ENCODE peak calls at places on chromosomes 12 and 14, in five cellular contexts. R is IMR-90, Q is GM12878, B is K562, L is SK-N-SH. M is an unnamed sample.

GRCh38 chr12:98198261-98198982 is 317.0 kb upstream of the TMPO start:
- DNase-seq in R (no peak), B (no peak), L (no peak), Q (no peak), M (no peak)

GRCh38 chr12:115398311-115398781 is 714.4 kb upstream of the TBX3 start:
- DNase-seq in R (no peak), B (no peak), Q (no peak), L (peak), M (peak)

GRCh38 chr12:6337958-6338406 is 3.9 kb downstream of the TNFRSF1A start:
- DNase-seq in Q (no peak), B (no peak), L (no peak), R (no peak), M (peak)

GRCh38 chr12:98149270-98149669 is 366.1 kb upstream of the TMPO start:
- DNase-seq in B (no peak), L (no peak), Q (peak), R (no peak), M (no peak)

GRCh38 chr12:50066402-50066801 is 9.0 kb downstream of the ASIC1 start:
- DNase-seq in Q (no peak), B (no peak), R (peak), L (no peak), M (peak)

GRCh38 chr12:121578230-121579189 is 2.3 kb downstream of the KDM2B start:
- DNase-seq in Q (no peak), B (no peak), R (peak), L (peak), M (no peak)

GRCh38 chr12:57103856-57104255 is 7.3 kb downstream of the STAT6 start:
- DNase-seq in Q (no peak), R (no peak), L (no peak), B (no peak), M (no peak)

GRCh38 chr12:101707131-101707782 is 9.8 kb downstream of the CHPT1 start:
- DNase-seq in R (peak), L (no peak), B (peak), Q (no peak), M (no peak)

GRCh38 chr12:64390275-64390851 is at the start of gene C12orf56:
- DNase-seq in R (no peak), Q (no peak), L (no peak), B (no peak), M (peak)

GRCh38 chr12:121536058-121536928 is 44.5 kb downstream of the KDM2B start:
- DNase-seq in L (peak), Q (no peak), R (peak), B (peak), M (peak)

GRCh38 chr14:95993768-95994592 is 45.2 kb upstream of the C14orf132 start:
- DNase-seq in B (peak), L (peak), Q (peak), R (peak), M (peak)

GRCh38 chr14:21496453-21496852 is 14.7 kb downstream of the METTL3 start:
- DNase-seq in Q (no peak), B (no peak), R (peak), L (no peak), M (no peak)

GRCh38 chr12:82740129-82741000 is 53.7 kb downstream of the TMTC2 start:
- DNase-seq in R (peak), L (no peak), B (no peak), Q (no peak), M (peak)

GRCh38 chr12:132133952-132134652 is 10.0 kb downstream of the DDX51 start:
- DNase-seq in B (peak), L (no peak), Q (no peak), R (no peak), M (peak)

GRCh38 chr14:55514819-55515470 is 65.1 kb upstream of the KTN1 start:
- DNase-seq in R (peak), B (no peak), Q (no peak), L (no peak), M (no peak)

GRCh38 chr12:132384916-132385315 is 55.5 kb upstream of the GALNT9 start:
- DNase-seq in R (no peak), Q (no peak), L (no peak), B (no peak), M (no peak)

GRCh38 chr14:32633930-32634329 is 304.7 kb upstream of the NPAS3 start:
- DNase-seq in L (no peak), B (no peak), R (no peak), Q (no peak), M (no peak)
- TF ChIP-seq RCOR1 in L (no peak), B (no peak), R (no peak), Q (no peak), M (no peak)

GRCh38 chr14:37652042-37652441 is 56.6 kb downstream of the TTC6 start:
- DNase-seq in B (no peak), R (no peak), Q (no peak), L (no peak), M (no peak)

GRCh38 chr14:37655418-37655817 is 60.0 kb downstream of the TTC6 start:
- DNase-seq in B (peak), Q (no peak), L (no peak), R (peak), M (no peak)

GRCh38 chr14:37650356-37651037 is 55.1 kb downstream of the TTC6 start:
- DNase-seq in B (no peak), Q (no peak), L (no peak), R (peak), M (no peak)
- TF ChIP-seq RCOR1 in B (no peak), Q (no peak), L (no peak), R (no peak), M (no peak)

GRCh38 chr14:104502060-104502459 is 77.5 kb upstream of the C14orf180 start:
- DNase-seq in Q (no peak), R (no peak), L (no peak), B (no peak), M (no peak)

GRCh38 chr14:104503691-104504090 is 75.9 kb upstream of the C14orf180 start:
- DNase-seq in R (no peak), B (no peak), L (no peak), Q (no peak), M (no peak)

GRCh38 chr14:104504172-104504735 is 75.3 kb upstream of the C14orf180 start:
- DNase-seq in R (no peak), L (no peak), B (no peak), Q (no peak), M (no peak)

GRCh38 chr14:104496095-104496494 is 83.5 kb upstream of the C14orf180 start:
- DNase-seq in R (no peak), B (no peak), Q (no peak), L (no peak), M (no peak)

GRCh38 chr14:104499784-104500496 is 79.6 kb upstream of the C14orf180 start:
- DNase-seq in Q (no peak), L (no peak), B (no peak), R (no peak), M (no peak)
- TF ChIP-seq RCOR1 in Q (no peak), L (no peak), B (no peak), R (no peak), M (no peak)

DNA sequence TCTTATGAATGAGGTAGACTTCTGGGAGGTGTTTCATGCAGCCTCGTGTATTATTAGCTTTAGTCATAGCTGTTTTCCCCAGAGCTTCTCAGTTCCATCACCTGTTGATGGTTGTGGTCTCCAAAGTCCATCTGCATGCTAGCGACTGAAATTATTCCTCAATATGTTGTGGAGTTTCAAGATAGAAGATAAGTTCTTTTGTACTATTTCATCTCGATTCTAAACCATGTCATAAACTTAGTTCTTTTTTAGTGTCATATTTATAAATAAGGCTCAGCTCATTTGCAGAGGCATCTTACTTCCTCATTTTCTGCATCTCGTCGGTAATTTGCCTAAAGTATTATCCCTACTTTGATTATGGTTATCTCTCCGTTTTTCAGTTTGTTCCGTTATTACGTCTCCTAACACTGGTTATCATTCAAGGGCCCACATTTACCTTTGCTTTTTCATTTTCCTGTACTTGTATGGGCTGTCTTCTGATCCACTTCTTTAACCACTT is 119.1 kb downstream of the ITPR2 start:
- DNase-seq in B (no peak), Q (peak), R (no peak), L (no peak), M (no peak)
- TF ChIP-seq RCOR1 in B (no peak), Q (no peak), R (no peak), L (no peak), M (no peak)

GRCh38 chr12:24679135-24679534 is 269.8 kb downstream of the BCAT1 start:
- DNase-seq in Q (no peak), L (no peak), B (no peak), R (peak), M (no peak)
- TF ChIP-seq RCOR1 in Q (no peak), L (no peak), B (no peak), R (no peak), M (no peak)

GRCh38 chr14:105088812-105089745 is 23.8 kb upstream of the GPR132 start:
- DNase-seq in R (peak), B (no peak), L (no peak), Q (no peak), M (no peak)
- TF ChIP-seq RCOR1 in R (no peak), B (no peak), L (no peak), Q (no peak), M (no peak)